ENCODE peak calls at places on chromosome 18, in six cellular contexts. G is IMR-90, X is H1, K is neuronal stem cell, U is mesenchymal stem cell, D is trophoblast cell. T is an unnamed sample.

GRCh38 chr18:58269931-58270330 is 225.9 kb downstream of the NEDD4L start:
- DNase-seq in G (no peak), X (no peak), K (no peak), U (no peak), D (peak; percentile 82), T (no peak)

GRCh38 chr18:45441110-45441842 is 174.0 kb upstream of the SLC14A2 start:
- DNase-seq in G (peak; percentile 4), X (no peak), K (no peak), U (peak; percentile 8), D (no peak), T (no peak)

GRCh38 chr18:30150466-30151019 is 892.0 kb downstream of the DSC3 start:
- DNase-seq in G (no peak), X (no peak), K (no peak), U (no peak), D (no peak), T (no peak)

GRCh38 chr18:63253018-63253417 is 66.6 kb downstream of the BCL2 start:
- DNase-seq in G (no peak), X (no peak), K (no peak), U (peak; percentile 15), D (no peak), T (no peak)

GRCh38 chr18:47321815-47322214 is 70.4 kb upstream of the SKOR2 start:
- DNase-seq in G (no peak), X (no peak), K (no peak), U (no peak), D (no peak), T (no peak)

GRCh38 chr18:48848641-48849143 is 102.1 kb downstream of the SMAD7 start:
- DNase-seq in G (no peak), X (no peak), K (no peak), U (no peak), D (no peak), T (no peak)

GRCh38 chr18:64972545-64972944 is 778.3 kb upstream of the CDH7 start:
- DNase-seq in G (no peak), X (no peak), K (no peak), U (peak; percentile 39), D (no peak), T (no peak)

GRCh38 chr18:75247601-75248421 is 37.2 kb downstream of the TSHZ1 start:
- DNase-seq in G (peak; percentile 65), X (no peak), K (no peak), U (peak; percentile 73), D (no peak), T (no peak)

GRCh38 chr18:57027190-57027708 is 119.6 kb upstream of the BOD1L2 start:
- DNase-seq in G (no peak), X (no peak), K (no peak), U (no peak), D (no peak), T (no peak)

GRCh38 chr18:32167980-32168379 is 21.9 kb upstream of the MEP1B start:
- DNase-seq in G (no peak), X (no peak), K (no peak), U (no peak), D (no peak), T (no peak)

GRCh38 chr18:12703714-12704113 is 872 bp downstream of the PSMG2 start:
- DNase-seq in G (peak; percentile 46), X (no peak), K (no peak), U (peak; percentile 33), D (no peak), T (no peak)

GRCh38 chr18:58520964-58521363 is 107.9 kb downstream of the ALPK2 start:
- DNase-seq in G (peak; percentile 39), X (no peak), K (no peak), U (no peak), D (no peak), T (no peak)

GRCh38 chr18:75265255-75265654 is 54.7 kb downstream of the TSHZ1 start:
- DNase-seq in G (peak; percentile 11), X (no peak), K (no peak), U (no peak), D (no peak), T (no peak)

GRCh38 chr18:36127866-36128845 is 984 bp downstream of the SLC39A6 start:
- DNase-seq in G (peak; percentile 69), X (no peak), K (peak; percentile 1), U (peak; percentile 60), D (peak; percentile 45), T (peak; percentile 38)

GRCh38 chr18:62663731-62664336 is 51.5 kb upstream of the PHLPP1 start:
- DNase-seq in G (peak; percentile 10), X (no peak), K (no peak), U (peak; percentile 64), D (peak; percentile 61), T (no peak)

GRCh38 chr18:57077005-57077735 is 69.7 kb upstream of the BOD1L2 start:
- DNase-seq in G (no peak), X (no peak), K (no peak), U (no peak), D (no peak), T (no peak)

GRCh38 chr18:34795070-34795740 is 85.1 kb downstream of the DTNA start:
- DNase-seq in G (no peak), X (no peak), K (no peak), U (no peak), D (no peak), T (no peak)

GRCh38 chr18:944440-944839 is 39.8 kb downstream of the ADCYAP1 start:
- DNase-seq in G (peak; percentile 3), X (no peak), K (no peak), U (peak; percentile 66), D (no peak), T (no peak)

GRCh38 chr18:57959278-57959677 is 84.7 kb upstream of the NEDD4L start:
- DNase-seq in G (peak; percentile 62), X (no peak), K (peak; percentile 17), U (peak; percentile 33), D (no peak), T (peak; percentile 46)

GRCh38 chr18:31679806-31680793 is 4.3 kb downstream of the B4GALT6 start:
- DNase-seq in G (no peak), X (no peak), K (no peak), U (peak; percentile 43), D (no peak), T (no peak)

GRCh38 chr18:45449761-45450227 is 165.5 kb upstream of the SLC14A2 start:
- DNase-seq in G (no peak), X (no peak), K (no peak), U (no peak), D (no peak), T (no peak)

GRCh38 chr18:50282521-50283335 is 1.4 kb upstream of the MBD1 start:
- DNase-seq in G (no peak), X (no peak), K (no peak), U (no peak), D (no peak), T (no peak)
- H2BK5ac ChIP-seq in G (no peak overlapping the region), X (no peak overlapping the region), K (peak overlapping the region; percentile 99), U (no peak overlapping the region), D (no peak overlapping the region), T (no peak overlapping the region)

GRCh38 chr18:8778824-8779223 is 73.5 kb downstream of the MTCL1 start:
- DNase-seq in G (no peak), X (no peak), K (no peak), U (no peak), D (no peak), T (no peak)
- H3K23ac ChIP-seq in G (no peak overlapping the region), X (no peak overlapping the region), K (no peak overlapping the region), U (no peak overlapping the region), D (no peak overlapping the region), T (no peak overlapping the region)

DNA sequence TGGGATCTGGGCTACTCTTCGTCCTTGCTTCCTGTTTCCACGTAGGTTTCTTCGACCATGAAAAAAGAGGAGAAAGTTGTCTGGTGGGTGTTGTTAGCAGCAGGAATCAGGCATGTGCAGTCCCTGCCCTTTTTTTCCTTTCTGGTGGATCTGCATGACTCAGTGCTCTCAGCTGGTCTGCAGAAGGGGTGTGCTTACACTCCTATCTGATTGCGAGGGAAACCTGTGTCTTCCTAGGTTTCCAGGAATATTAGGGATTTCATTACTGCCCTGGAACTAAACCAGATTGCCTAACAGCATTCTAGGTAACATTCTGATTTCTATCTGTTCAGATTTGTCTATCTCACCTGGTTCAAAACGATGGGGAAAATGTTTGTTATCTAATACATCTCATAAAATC is 174.3 kb downstream of the CCDC102B start:
- DNase-seq in G (no peak), X (no peak), K (no peak), U (peak; percentile 21), D (peak; percentile 48), T (no peak)
- H2AFZ ChIP-seq in G (no peak overlapping the region), X (peak overlapping the region; percentile 100), K (peak overlapping the region; percentile 43), U (no peak overlapping the region), D (no peak overlapping the region), T (peak overlapping the region; percentile 3)

GRCh38 chr18:22606563-22607283 is 189.0 kb upstream of the CTAGE1 start:
- DNase-seq in G (peak; percentile 54), X (no peak), K (no peak), U (peak; percentile 21), D (peak; percentile 15), T (no peak)

GRCh38 chr18:22603902-22604301 is 186.2 kb upstream of the CTAGE1 start:
- DNase-seq in G (no peak), X (no peak), K (no peak), U (no peak), D (no peak), T (no peak)

GRCh38 chr18:22604390-22604985 is 186.8 kb upstream of the CTAGE1 start:
- DNase-seq in G (peak; percentile 36), X (no peak), K (no peak), U (no peak), D (no peak), T (no peak)

GRCh38 chr18:22605736-22606135 is 188.0 kb upstream of the CTAGE1 start:
- DNase-seq in G (no peak), X (no peak), K (no peak), U (no peak), D (peak; percentile 67), T (no peak)

GRCh38 chr18:22604986-22605421 is 187.3 kb upstream of the CTAGE1 start:
- DNase-seq in G (no peak), X (no peak), K (no peak), U (no peak), D (no peak), T (no peak)
- H2BK5ac ChIP-seq in G (no peak overlapping the region), X (no peak overlapping the region), K (no peak overlapping the region), U (no peak overlapping the region), D (no peak overlapping the region), T (no peak overlapping the region)

DNA sequence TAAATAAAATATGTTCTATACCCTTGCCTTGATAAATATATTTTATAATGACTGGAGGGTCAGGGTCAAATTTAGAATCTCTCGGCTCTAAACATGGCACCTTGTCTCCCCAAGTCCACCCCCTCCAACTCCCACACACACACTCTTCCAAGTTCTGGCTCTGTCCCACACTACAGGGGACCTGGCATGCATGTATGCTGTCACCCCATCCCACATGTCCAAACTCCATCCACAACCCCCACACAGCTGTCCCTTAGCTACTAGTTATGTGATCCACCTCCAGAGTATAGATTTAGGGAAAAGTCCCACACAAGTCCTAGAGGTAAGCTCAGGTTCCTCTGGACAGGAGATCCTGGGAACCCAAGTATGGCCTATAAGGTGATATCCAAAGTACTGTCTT is 382.4 kb downstream of the CDH2 start:
- DNase-seq in G (no peak), X (no peak), K (no peak), U (no peak), D (no peak), T (no peak)
- H3K23ac ChIP-seq in G (no peak overlapping the region), X (no peak overlapping the region), K (no peak overlapping the region), U (no peak overlapping the region), D (no peak overlapping the region), T (no peak overlapping the region)

GRCh38 chr18:59938686-59939085 is 38.9 kb downstream of the PMAIP1 start:
- DNase-seq in G (no peak), X (no peak), K (no peak), U (no peak), D (no peak), T (no peak)
- H2AFZ ChIP-seq in G (no peak overlapping the region), X (no peak overlapping the region), K (no peak overlapping the region), U (no peak overlapping the region), D (no peak overlapping the region), T (no peak overlapping the region)

T was measured in H9.